ENCODE peak calls at places on chromosomes 6 and 20, in four cellular contexts. Y is HCT116, S is lower leg skin, C is nephron progenitor cell. N is an unnamed sample.
A peak's percentile ranks its signal among the peaks of the same experiment; 100 is the strongest.

GRCh38 chr6:42162384-42162783 is 10.8 kb upstream of the GUCA1A start:
- DNase-seq in Y (no peak), S (no peak), C (peak; percentile 33), N (no peak)

GRCh38 chr6:104381907-104382306 is 477.8 kb downstream of the HACE1 start:
- DNase-seq in Y (no peak), S (no peak), C (no peak), N (no peak)

GRCh38 chr6:52077961-52078613 is 9.3 kb downstream of the PKHD1 start:
- DNase-seq in Y (no peak), S (no peak), C (no peak), N (no peak)

GRCh38 chr6:134680021-134680420 is 269.9 kb downstream of the ALDH8A1 start:
- DNase-seq in Y (no peak), S (no peak), C (no peak), N (no peak)

GRCh38 chr6:122798099-122798641 is 9.1 kb downstream of the SMPDL3A start:
- DNase-seq in Y (peak; percentile 83), S (no peak), C (no peak), N (no peak)

GRCh38 chr20:37416202-37417145 is 70.5 kb downstream of the SRC start:
- DNase-seq in Y (no peak), S (no peak), C (no peak), N (no peak)

GRCh38 chr20:50220093-50220893 is 29.7 kb downstream of the CEBPB start:
- DNase-seq in Y (no peak), S (no peak), C (no peak), N (no peak)

GRCh38 chr6:155936551-155936950 is 480.9 kb upstream of the NOX3 start:
- DNase-seq in Y (no peak), S (no peak), C (no peak), N (no peak)

GRCh38 chr20:289693-290080 is 863 bp downstream of the C20orf96 start:
- DNase-seq in Y (no peak), S (no peak), C (no peak), N (no peak)

GRCh38 chr6:104682722-104683643 is 176.7 kb downstream of the HACE1 start:
- DNase-seq in Y (peak; percentile 53), S (no peak), C (peak; percentile 69), N (peak; percentile 66)

GRCh38 chr6:122565708-122566107 is 44.5 kb upstream of the PKIB start:
- DNase-seq in Y (no peak), S (no peak), C (no peak), N (no peak)

GRCh38 chr6:158205220-158205944 is 37.2 kb downstream of the GTF2H5 start:
- DNase-seq in Y (peak; percentile 8), S (no peak), C (no peak), N (no peak)

GRCh38 chr20:57062696-57063270 is 203.7 kb downstream of the BMP7 start:
- DNase-seq in Y (no peak), S (peak; percentile 79), C (no peak), N (no peak)

GRCh38 chr20:23179766-23180403 is 93.8 kb upstream of the CD93 start:
- DNase-seq in Y (no peak), S (no peak), C (no peak), N (no peak)
- TF ChIP-seq CTCF in Y (no peak), S (no peak), C (no peak), N (no peak)

DNA sequence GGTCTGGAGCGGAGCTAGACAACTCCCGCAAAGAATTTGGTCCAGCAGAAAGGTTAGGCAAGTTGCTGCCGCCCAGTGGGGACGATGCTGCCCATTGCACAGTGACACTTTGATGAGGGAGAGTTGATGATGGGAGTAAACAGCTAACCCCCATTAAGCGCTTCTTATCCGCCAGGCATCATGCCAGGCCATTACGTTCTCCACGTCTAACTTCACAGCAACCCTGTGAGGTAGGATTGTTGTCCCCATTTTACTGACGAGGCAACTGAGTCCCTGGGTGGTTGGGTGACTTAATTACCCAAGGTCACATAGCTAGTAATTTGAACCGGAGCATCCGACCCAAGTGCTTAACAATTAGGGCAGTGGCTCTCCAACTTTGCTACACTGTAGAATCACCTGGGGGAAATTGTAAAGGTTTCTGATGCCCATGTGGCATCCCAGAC is 731 bp downstream of the RALGAPB start:
- DNase-seq in Y (no peak), S (no peak), C (no peak), N (peak; percentile 37)
- TF ChIP-seq CTCF in Y (no peak), S (no peak), C (no peak), N (no peak)

GRCh38 chr20:25539742-25540201 is 45.6 kb downstream of the NINL start:
- DNase-seq in Y (no peak), S (peak; percentile 70), C (no peak), N (no peak)

GRCh38 chr20:25537890-25538289 is 47.4 kb downstream of the NINL start:
- DNase-seq in Y (no peak), S (no peak), C (no peak), N (no peak)

GRCh38 chr20:25538838-25539665 is 46.3 kb downstream of the NINL start:
- DNase-seq in Y (no peak), S (peak; percentile 77), C (no peak), N (no peak)

GRCh38 chr20:25541676-25542075 is 43.7 kb downstream of the NINL start:
- DNase-seq in Y (no peak), S (peak; percentile 32), C (no peak), N (no peak)

GRCh38 chr20:25540273-25540672 is 45.1 kb downstream of the NINL start:
- DNase-seq in Y (peak; percentile 16), S (peak; percentile 48), C (no peak), N (no peak)
- TF ChIP-seq CTCF in Y (peak; percentile 55), S (no peak), C (no peak), N (peak; percentile 6)

GRCh38 chr20:8260837-8261241 is 128.8 kb downstream of the PLCB1 start:
- DNase-seq in Y (no peak), S (no peak), C (no peak), N (no peak)
- TF ChIP-seq CTCF in Y (no peak), S (no peak), C (no peak), N (no peak)

GRCh38 chr6:110800839-110801196 is 14.5 kb downstream of the CDK19 start:
- DNase-seq in Y (no peak), S (no peak), C (no peak), N (no peak)

GRCh38 chr6:110799655-110800054 is 15.6 kb downstream of the CDK19 start:
- DNase-seq in Y (no peak), S (no peak), C (no peak), N (no peak)

GRCh38 chr6:110799181-110799580 is 16.1 kb downstream of the CDK19 start:
- DNase-seq in Y (no peak), S (no peak), C (no peak), N (no peak)

DNA sequence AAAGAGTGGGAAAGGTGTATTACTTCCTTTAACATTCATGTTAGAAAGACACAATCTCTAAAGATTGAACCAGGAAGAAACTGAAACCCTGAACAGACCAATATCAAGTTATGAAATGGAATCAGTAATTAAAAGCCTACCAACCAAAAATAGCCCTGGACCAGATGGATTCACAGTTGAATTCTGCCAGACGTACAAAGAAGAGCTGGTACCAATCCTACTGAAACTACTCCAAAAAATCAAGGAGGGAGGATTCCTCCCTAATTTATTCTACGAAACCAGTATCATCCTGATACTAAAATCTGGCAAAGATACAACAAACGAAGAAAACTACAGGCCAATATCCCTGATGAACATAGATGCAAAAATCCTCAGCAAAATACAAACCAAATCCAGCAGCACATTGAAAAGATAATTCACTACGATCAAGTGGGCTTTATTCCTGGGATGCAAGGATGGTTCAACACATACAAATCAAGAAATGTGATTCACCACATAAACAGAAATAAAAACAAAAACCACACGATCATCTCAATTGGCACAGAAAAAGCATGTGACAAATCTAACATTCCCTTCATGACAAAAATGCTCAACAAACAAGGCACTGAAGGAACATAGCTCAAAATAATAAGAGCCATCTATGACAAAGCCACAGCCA is 15.0 kb downstream of the CDK19 start:
- DNase-seq in Y (no peak), S (no peak), C (no peak), N (no peak)
- TF ChIP-seq CTCF in Y (no peak), S (no peak), C (no peak), N (no peak)

GRCh38 chr20:45044601-45045000 is 56.3 kb downstream of the KCNS1 start:
- DNase-seq in Y (no peak), S (no peak), C (no peak), N (no peak)

GRCh38 chr20:45047581-45048119 is 53.3 kb downstream of the KCNS1 start:
- DNase-seq in Y (no peak), S (no peak), C (no peak), N (no peak)

GRCh38 chr20:45042978-45043377 is 57.9 kb downstream of the KCNS1 start:
- DNase-seq in Y (no peak), S (no peak), C (no peak), N (no peak)

GRCh38 chr20:45041464-45042337 is 59.2 kb downstream of the KCNS1 start:
- DNase-seq in Y (peak; percentile 66), S (no peak), C (no peak), N (no peak)

GRCh38 chr20:45044084-45044573 is 56.8 kb downstream of the KCNS1 start:
- DNase-seq in Y (peak; percentile 57), S (no peak), C (peak; percentile 18), N (peak; percentile 35)
- TF ChIP-seq CTCF in Y (peak; percentile 89), S (no peak), C (peak; percentile 89), N (peak; percentile 74)

DNA sequence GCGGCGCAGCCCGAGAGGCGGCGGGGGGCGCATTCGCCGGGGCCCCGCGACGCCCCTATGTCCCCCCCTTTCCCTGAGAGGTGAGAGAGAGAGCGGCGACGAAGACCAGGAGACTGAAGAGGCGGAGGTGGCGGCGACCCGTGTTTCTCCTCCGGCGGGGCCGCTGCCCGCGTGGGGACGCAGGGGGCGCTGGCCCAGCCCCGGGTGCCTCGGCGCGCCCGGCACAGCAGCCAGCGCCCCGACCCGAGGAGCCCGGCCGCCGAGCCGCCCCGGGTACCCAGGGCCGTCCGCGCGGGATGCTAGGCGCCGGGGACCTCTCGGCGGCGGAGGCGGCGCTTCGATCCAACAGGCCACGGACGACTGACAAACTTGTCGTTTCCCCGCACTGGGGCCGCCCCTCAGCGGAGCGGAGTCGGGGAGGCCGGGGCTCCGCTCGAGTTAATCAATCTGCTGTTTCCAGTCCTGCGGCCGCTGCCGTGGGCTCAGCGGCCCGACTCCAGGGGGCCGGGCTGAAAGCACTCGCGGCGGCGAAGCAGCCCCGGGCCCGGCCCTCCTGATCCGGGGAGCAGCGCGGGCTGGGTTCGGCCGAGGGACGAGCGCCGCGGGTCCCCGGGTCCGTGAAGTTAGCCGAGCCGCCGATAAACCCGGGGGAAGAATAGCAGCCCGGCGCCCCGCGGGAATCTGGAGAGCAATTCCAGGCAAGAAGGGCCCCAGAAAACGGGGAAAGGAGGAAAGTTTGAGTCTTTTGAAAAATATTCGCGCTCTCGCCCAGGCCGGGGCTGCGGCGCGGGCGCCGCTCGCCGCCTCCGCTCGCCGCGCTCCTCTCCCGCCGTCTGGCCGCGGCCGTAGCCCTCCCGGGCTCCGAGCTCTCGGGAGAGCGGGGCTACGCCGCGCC is 595 bp downstream of the MDGA1 start:
- DNase-seq in Y (no peak), S (no peak), C (peak; percentile 61), N (peak; percentile 68)
- TF ChIP-seq CTCF in Y (no peak), S (no peak), C (no peak), N (peak; percentile 29)

DNA sequence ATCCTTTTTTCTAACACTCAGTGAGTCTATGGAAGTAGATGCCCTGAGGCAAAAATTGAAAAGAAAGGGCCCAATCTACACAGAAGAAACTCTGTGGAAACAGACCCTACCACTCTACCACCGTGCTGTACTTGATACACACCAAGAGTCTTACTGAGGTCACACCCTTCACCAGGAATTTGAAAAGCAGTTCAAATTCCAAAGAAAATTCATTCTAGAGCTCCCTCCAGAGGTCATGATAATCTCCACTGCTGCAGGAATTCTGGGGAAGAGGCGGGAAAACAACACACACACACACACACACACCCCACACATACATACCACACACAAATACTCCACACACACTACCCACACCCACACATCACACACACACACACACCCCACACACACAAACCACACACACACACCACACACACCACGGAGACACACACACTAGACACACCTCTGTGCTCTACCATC is 336.8 kb downstream of the HDGFL1 start:
- DNase-seq in Y (no peak), S (no peak), C (no peak), N (no peak)
- TF ChIP-seq CTCF in Y (peak; percentile 37), S (no peak), C (no peak), N (no peak)